ENCODE peak calls at places on chromosomes 16 and 17, in five cellular contexts. D, X, K, A and I are unnamed samples.

GRCh38 chr17:42111901-42112551 is 488 bp downstream of the DHX58 start:
- DNase-seq in A (no peak), D (peak; percentile 58), K (peak; percentile 68), X (no peak), I (peak; percentile 27)

GRCh38 chr17:62911106-62911505 is 54.9 kb upstream of the TANC2 start:
- DNase-seq in K (no peak), D (no peak), X (no peak), A (no peak), I (no peak)

GRCh38 chr17:20721151-20721550 is 141.6 kb downstream of the CDRT15L2 start:
- DNase-seq in D (no peak), A (no peak), K (no peak), X (no peak), I (no peak)

GRCh38 chr16:2919511-2920255 is 8.0 kb downstream of the FLYWCH1 start:
- DNase-seq in X (peak; percentile 72), A (no peak), K (peak; percentile 73), D (peak; percentile 73), I (peak; percentile 74)

GRCh38 chr17:14303343-14304221 is 2.7 kb downstream of the HS3ST3B1 start:
- DNase-seq in K (no peak), X (peak; percentile 32), D (no peak), A (no peak), I (peak; percentile 47)

GRCh38 chr17:171871-172270 is 9.6 kb downstream of the DOC2B start:
- DNase-seq in K (no peak), A (no peak), D (no peak), X (no peak), I (no peak)

GRCh38 chr16:49179714-49180330 is 101.8 kb downstream of the CBLN1 start:
- DNase-seq in K (no peak), A (no peak), X (no peak), D (no peak), I (no peak)

GRCh38 chr17:9350083-9350482 is 225.5 kb downstream of the STX8 start:
- DNase-seq in X (peak; percentile 89), K (peak; percentile 79), A (no peak), D (no peak), I (peak; percentile 93)

GRCh38 chr17:10089221-10089799 is 109.1 kb downstream of the GAS7 start:
- DNase-seq in D (no peak), K (no peak), X (peak; percentile 5), A (no peak), I (peak; percentile 46)

GRCh38 chr17:31525801-31526549 is 134.5 kb downstream of the RAB11FIP4 start:
- DNase-seq in A (no peak), K (no peak), X (no peak), D (no peak), I (peak; percentile 21)

GRCh38 chr16:17784073-17784472 is 313.3 kb upstream of the XYLT1 start:
- DNase-seq in X (peak; percentile 60), K (no peak), D (no peak), A (no peak), I (no peak)

GRCh38 chr17:31916496-31917064 is 15.1 kb upstream of the UTP6 start:
- DNase-seq in K (no peak), X (no peak), A (no peak), D (no peak), I (no peak)

GRCh38 chr17:56653877-56654276 is 60.4 kb downstream of the NOG start:
- DNase-seq in A (no peak), D (no peak), X (peak; percentile 31), K (peak; percentile 36), I (peak; percentile 61)

GRCh38 chr16:47568355-47568754 is 107.2 kb downstream of the PHKB start:
- DNase-seq in X (no peak), K (no peak), D (no peak), A (no peak), I (no peak)

GRCh38 chr16:48824271-48824670 is 214.3 kb upstream of the N4BP1 start:
- DNase-seq in K (no peak), D (no peak), A (no peak), X (no peak), I (no peak)

GRCh38 chr17:22695228-22695619 is 1002.9 kb downstream of the KCNJ18 start:
- DNase-seq in K (no peak), A (no peak), X (no peak), D (no peak), I (no peak)

GRCh38 chr17:60630352-60630751 is 30.4 kb downstream of the PPM1D start:
- DNase-seq in D (peak; percentile 18), X (peak; percentile 20), A (no peak), K (no peak), I (no peak)

GRCh38 chr17:6910987-6911603 is 79.6 kb upstream of the TEKT1 start:
- DNase-seq in D (no peak), K (no peak), A (no peak), X (peak; percentile 61), I (peak; percentile 59)

GRCh38 chr16:83899978-83900377 is 1.1 kb downstream of the MLYCD start:
- DNase-seq in K (no peak), A (no peak), X (no peak), D (peak; percentile 54), I (no peak)

GRCh38 chr16:5615868-5616642 is 518.5 kb upstream of the EEF2KMT start:
- DNase-seq in K (peak; percentile 24), A (no peak), X (peak; percentile 17), D (peak; percentile 58), I (no peak)

GRCh38 chr17:79374807-79375206 is 236.0 kb downstream of the RBFOX3 start:
- DNase-seq in A (no peak), K (no peak), D (no peak), X (no peak), I (no peak)

GRCh38 chr17:27741361-27741861 is 58.9 kb downstream of the NOS2 start:
- DNase-seq in K (peak; percentile 36), A (no peak), D (no peak), X (no peak), I (no peak)

GRCh38 chr17:30586818-30587595 is 109.8 kb downstream of the GOSR1 start:
- DNase-seq in A (no peak), D (no peak), X (peak; percentile 46), K (peak; percentile 65), I (peak; percentile 77)

GRCh38 chr16:55914383-55914782 is 39.2 kb upstream of the CES5A start:
- DNase-seq in X (no peak), A (no peak), K (no peak), D (no peak), I (no peak)

GRCh38 chr16:8795096-8795495 is 2.3 kb downstream of the TMEM186 start:
- DNase-seq in X (no peak), K (no peak), D (no peak), A (no peak), I (no peak)

GRCh38 chr17:33261911-33262665 is 31.0 kb downstream of the ASIC2 start:
- DNase-seq in K (no peak), A (no peak), X (no peak), D (no peak), I (no peak)

GRCh38 chr17:80474933-80475915 is 1.2 kb downstream of the NPTX1 start:
- DNase-seq in K (peak; percentile 40), X (no peak), A (no peak), D (no peak), I (no peak)

GRCh38 chr17:31388770-31389672 is 2.5 kb upstream of the RAB11FIP4 start:
- DNase-seq in X (no peak), K (peak; percentile 62), A (no peak), D (peak; percentile 32), I (peak; percentile 30)

GRCh38 chr16:58121132-58121531 is 8.0 kb downstream of the CFAP20 start:
- DNase-seq in D (no peak), K (no peak), X (no peak), A (no peak), I (no peak)

GRCh38 chr16:89775223-89775622 is 41.2 kb downstream of the FANCA start:
- DNase-seq in K (no peak), D (no peak), X (no peak), A (no peak), I (no peak)

GRCh38 chr17:6413073-6413472 is 21.8 kb downstream of the AIPL1 start:
- DNase-seq in D (no peak), X (peak; percentile 43), K (peak; percentile 54), A (no peak), I (peak; percentile 68)